ENCODE peak calls at places on chromosomes 5 and 9, in five cellular contexts. Q is fibroblast of lung, D is uterus, R is A673, G is colonic mucosa. P is an unnamed sample. For H3K4me1, the result is how much of the 10 kb centered on the place peaks cover.

GRCh38 chr5:126370796-126371718 is 52.2 kb upstream of the GRAMD2B start:
- DNase-seq in Q (peak), D (no peak), R (no peak), G (peak), P (no peak)

GRCh38 chr5:112637343-112637742 is 100.3 kb upstream of the APC start:
- DNase-seq in Q (no peak), D (no peak), R (no peak), G (no peak), P (no peak)

GRCh38 chr5:115738807-115739206 is 77.7 kb downstream of the CDO1 start:
- DNase-seq in Q (no peak), D (no peak), R (no peak), G (no peak), P (no peak)

GRCh38 chr5:174078416-174078815 is 32.9 kb downstream of the NSG2 start:
- DNase-seq in Q (no peak), D (no peak), R (no peak), G (no peak), P (no peak)

GRCh38 chr5:58094031-58094430 is 365.9 kb downstream of the PLK2 start:
- DNase-seq in Q (no peak), D (no peak), R (no peak), G (no peak), P (no peak)

GRCh38 chr5:73591102-73591695 is 25.7 kb downstream of the UTP15 start:
- DNase-seq in Q (peak), D (peak), R (peak), G (peak), P (peak)

GRCh38 chr9:135224921-135225541 is 137.6 kb downstream of the OLFM1 start:
- DNase-seq in Q (no peak), D (no peak), R (peak), G (no peak), P (no peak)

GRCh38 chr5:2748841-2749513 is 2.5 kb downstream of the IRX2 start:
- DNase-seq in Q (no peak), D (no peak), R (no peak), G (no peak), P (no peak)

GRCh38 chr5:140753561-140753960 is 32.4 kb upstream of the PCDHA1 start:
- DNase-seq in Q (no peak), D (no peak), R (no peak), G (no peak), P (no peak)

GRCh38 chr5:132386644-132387286 is 17.3 kb downstream of the SLC22A5 start:
- DNase-seq in Q (peak), D (peak), R (peak), G (peak), P (peak)

GRCh38 chr5:6713274-6714181 is at the start of gene TENT4A:
- DNase-seq in Q (peak), D (peak), R (no peak), G (peak), P (no peak)

GRCh38 chr5:1325191-1325741 is 19.6 kb downstream of the CLPTM1L start:
- DNase-seq in Q (no peak), D (no peak), R (no peak), G (no peak), P (no peak)

GRCh38 chr9:104876587-104876986 is 51.4 kb downstream of the ABCA1 start:
- DNase-seq in Q (no peak), D (no peak), R (no peak), G (no peak), P (no peak)
- H3K4me1 ChIP-seq in Q (under half), D (under half), R (under half), G (under half), P (under half)

DNA sequence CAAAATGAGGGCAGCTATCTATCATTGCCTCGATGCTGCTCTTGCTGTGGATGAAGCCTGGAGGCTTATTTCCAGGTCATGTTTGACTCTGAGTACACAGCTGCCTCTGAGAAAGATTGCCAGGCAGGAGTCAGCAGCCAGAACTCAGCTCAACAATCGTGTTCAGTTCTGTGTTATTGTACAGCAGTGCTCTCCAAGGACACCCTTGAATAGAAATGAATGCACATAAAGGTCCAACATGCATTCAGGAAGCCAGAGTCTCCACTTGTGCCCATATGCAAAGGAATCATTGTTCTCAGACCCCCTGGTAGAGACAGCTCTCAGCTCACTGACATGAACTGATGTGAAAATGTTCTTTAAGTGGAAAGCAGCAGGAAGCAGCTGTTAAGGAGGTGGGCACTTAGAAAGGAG is 61.7 kb upstream of the ZFR start:
- DNase-seq in Q (no peak), D (no peak), R (peak), G (no peak), P (no peak)
- H3K4me3 ChIP-seq in Q (peak), D (no peak), R (no peak), G (no peak), P (no peak)

DNA sequence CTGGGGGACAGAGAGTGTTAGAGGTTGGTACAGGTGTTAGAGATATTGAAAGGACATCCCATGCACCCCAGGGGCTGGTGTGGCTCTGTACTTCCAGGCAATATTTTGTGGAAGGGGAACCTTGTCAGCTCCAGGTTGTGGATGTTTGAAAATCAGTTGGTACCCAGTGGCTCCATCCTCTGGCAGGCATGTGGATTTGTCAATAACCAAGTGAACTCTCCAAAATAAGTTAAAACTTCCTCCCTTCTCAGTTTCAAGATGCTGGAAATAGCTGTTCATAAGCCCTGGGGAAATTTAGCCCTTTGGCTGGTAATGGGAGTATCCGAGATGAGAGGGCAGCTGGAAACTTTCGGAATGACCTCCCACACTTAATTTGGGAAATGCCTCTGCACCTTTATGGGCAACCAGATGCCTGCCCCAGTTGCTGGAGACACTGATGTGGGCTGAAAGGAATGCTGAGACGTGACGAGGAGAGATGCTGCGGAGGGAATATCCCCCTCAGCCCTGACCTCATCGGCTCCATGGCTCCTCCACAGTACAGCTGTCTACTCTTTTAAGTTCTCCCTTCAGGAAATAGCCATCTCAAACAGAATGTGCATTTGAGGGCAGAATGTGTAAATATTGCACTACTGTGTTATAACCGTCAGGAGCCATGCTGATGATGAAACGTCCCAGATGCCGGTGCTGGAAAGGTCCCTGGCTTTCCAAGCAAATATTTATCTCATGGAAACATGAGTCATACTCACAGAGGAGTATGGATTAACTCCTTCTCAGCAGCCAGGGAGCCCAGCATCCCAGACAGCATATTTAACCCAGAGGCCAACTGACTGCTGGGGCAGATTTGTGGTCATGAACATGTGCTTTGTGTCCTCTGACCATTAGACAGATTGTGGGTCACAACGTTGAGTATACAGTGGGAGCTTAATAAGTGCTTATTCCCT is 29.5 kb downstream of the TGFBI start:
- DNase-seq in Q (peak), D (peak), R (peak), G (peak), P (no peak)
- H3K4me1 ChIP-seq in Q (under half), D (under half), R (under half), G (under half), P (under half)

GRCh38 chr9:682633-683508 is 158.6 kb upstream of the DMRT1 start:
- DNase-seq in Q (peak), D (no peak), R (no peak), G (peak), P (no peak)

GRCh38 chr9:683509-684021 is 157.9 kb upstream of the DMRT1 start:
- DNase-seq in Q (no peak), D (no peak), R (no peak), G (no peak), P (no peak)

GRCh38 chr9:684055-684949 is 157.2 kb upstream of the DMRT1 start:
- DNase-seq in Q (peak), D (no peak), R (peak), G (no peak), P (peak)

GRCh38 chr9:686381-686813 is 155.1 kb upstream of the DMRT1 start:
- DNase-seq in Q (peak), D (no peak), R (no peak), G (no peak), P (no peak)

DNA sequence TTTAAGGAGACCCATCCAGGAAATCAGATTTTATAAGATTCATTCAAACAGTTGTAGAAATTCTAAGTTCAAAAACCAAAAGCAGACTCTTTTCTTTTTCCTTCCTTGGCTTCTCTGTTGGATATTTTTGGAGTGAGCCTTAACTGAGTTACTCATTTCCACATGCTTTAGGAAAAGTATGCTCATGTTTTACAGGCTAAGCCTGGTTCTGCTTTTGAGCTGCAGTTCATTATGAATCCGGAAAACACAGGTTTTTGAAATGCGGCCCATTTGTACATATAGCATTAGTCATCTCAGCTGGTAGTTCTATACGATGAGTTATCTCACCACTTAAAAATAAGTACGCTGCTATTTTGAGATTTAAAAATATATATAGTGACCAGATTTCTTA is 156.6 kb upstream of the DMRT1 start:
- DNase-seq in Q (peak), D (no peak), R (peak), G (no peak), P (no peak)
- H3K4me3 ChIP-seq in Q (peak), D (peak), R (peak), G (no peak), P (no peak)

DNA sequence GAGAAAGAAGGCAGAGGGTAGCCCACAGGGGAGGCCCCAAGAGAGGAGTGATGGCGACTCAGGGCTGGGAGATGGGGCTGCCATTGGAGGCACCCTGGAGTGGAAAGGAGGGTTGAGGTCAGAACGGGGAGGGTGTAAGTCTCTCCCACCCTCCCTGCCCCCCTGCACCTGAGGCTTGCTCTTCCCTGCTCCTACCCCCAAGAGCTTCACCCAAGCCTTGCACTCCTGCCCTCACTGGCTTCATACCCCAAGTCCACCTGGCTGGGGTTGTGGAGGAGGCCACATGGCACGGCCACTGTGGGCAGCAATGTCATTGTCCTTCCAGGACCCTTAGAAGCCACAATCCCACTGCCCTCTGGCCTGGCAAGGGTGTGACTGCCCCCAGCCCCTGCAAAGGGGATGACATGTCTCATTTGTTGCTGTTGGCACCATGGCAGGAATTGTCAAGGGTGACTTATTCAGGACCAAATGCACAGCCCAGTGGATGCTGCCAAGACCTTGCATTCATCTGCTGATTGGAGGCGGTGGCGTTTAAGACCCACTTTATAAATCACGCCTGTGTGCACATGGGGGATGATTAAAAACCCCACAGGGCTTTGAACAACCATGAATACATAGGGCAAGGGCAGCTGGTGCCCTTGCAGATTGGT is 47.6 kb upstream of the RNU6ATAC start:
- DNase-seq in Q (no peak), D (no peak), R (no peak), G (no peak), P (no peak)
- H3K4me1 ChIP-seq in Q (under half), D (under half), R (under half), G (under half), P (under half)

GRCh38 chr9:109110326-109111014 is 9.3 kb downstream of the TMEM245 start:
- DNase-seq in Q (peak), D (no peak), R (no peak), G (no peak), P (peak)

GRCh38 chr9:109107402-109108240 is 12.1 kb downstream of the TMEM245 start:
- DNase-seq in Q (peak), D (no peak), R (no peak), G (no peak), P (no peak)

GRCh38 chr9:109113239-109113638 is 6.5 kb downstream of the TMEM245 start:
- DNase-seq in Q (no peak), D (no peak), R (no peak), G (no peak), P (no peak)

GRCh38 chr9:109108318-109108717 is 11.4 kb downstream of the TMEM245 start:
- DNase-seq in Q (peak), D (no peak), R (no peak), G (no peak), P (no peak)

GRCh38 chr9:109109962-109110325 is 9.8 kb downstream of the TMEM245 start:
- DNase-seq in Q (peak), D (no peak), R (no peak), G (no peak), P (no peak)
- H3K4me3 ChIP-seq in Q (no peak), D (no peak), R (no peak), G (no peak), P (no peak)

DNA sequence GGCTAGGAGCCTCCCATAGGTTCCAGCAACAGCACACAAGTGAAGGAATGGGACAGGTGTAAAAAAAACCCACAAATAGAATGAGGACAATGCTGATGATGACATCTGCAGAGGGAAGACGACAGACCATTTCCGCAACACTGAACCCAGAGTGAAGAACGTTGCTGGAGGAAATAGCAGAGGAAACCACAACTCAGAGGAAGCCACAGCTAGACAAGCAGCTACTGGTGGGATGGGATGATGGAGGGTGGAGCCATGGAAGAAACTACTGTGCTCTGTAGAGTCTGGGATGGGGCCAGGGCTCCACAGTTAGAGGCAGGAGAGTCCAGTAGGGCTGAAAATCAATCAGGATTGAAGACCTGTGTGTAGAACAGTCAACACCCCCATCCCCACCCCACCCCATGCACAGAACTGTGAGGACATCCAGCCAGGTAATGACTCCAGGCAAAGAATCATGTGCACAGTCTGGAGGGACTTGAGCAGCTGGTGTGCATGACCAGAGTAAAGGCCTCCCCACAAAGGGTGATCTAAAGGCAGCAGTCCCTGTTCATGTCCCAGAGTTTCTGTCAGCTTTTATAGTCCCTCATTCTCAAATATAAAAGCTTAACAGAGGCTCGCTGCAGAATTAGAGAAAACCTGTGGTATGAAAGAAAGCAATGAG is 65.2 kb upstream of the SPIN1 start:
- DNase-seq in Q (peak), D (no peak), R (no peak), G (peak), P (no peak)
- H3K4me1 ChIP-seq in Q (under half), D (under half), R (under half), G (under half), P (under half)

GRCh38 chr9:113568081-113568435 is 104.5 kb downstream of the RGS3 start:
- DNase-seq in Q (no peak), D (no peak), R (no peak), G (no peak), P (no peak)

GRCh38 chr9:113564804-113565237 is 101.3 kb downstream of the RGS3 start:
- DNase-seq in Q (peak), D (peak), R (peak), G (peak), P (no peak)

GRCh38 chr9:113566011-113566711 is 102.6 kb downstream of the RGS3 start:
- DNase-seq in Q (no peak), D (peak), R (no peak), G (no peak), P (no peak)

GRCh38 chr9:113567361-113568080 is 104.0 kb downstream of the RGS3 start:
- DNase-seq in Q (no peak), D (peak), R (no peak), G (no peak), P (no peak)

DNA sequence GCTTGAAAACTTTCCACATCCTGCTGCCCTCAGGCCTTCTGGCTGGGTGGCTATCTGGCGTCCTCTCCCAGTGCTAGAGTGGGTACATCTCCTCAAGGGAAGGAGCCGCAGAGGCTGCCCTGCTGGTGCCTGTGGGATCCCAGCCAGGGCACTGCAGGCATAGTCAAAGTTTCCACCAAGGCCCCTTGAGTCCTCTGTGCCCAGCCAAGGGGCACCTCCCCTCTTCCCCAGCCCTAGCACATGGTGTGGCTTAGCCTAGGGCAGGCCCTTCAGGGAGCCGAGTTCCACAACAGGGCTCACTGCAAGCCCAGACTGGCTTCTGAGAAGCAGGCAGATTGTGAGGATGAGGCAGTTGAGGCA is 103.2 kb downstream of the RGS3 start:
- DNase-seq in Q (no peak), D (peak), R (no peak), G (no peak), P (no peak)
- H3K4me3 ChIP-seq in Q (peak), D (no peak), R (no peak), G (no peak), P (no peak)

GRCh38 chr5:175849153-175849552 is 22.2 kb upstream of the CPLX2 start:
- DNase-seq in Q (no peak), D (no peak), R (no peak), G (no peak), P (no peak)
- H3K4me1 ChIP-seq in Q (under half), D (under half), R (under half), G (under half), P (under half)

DNA sequence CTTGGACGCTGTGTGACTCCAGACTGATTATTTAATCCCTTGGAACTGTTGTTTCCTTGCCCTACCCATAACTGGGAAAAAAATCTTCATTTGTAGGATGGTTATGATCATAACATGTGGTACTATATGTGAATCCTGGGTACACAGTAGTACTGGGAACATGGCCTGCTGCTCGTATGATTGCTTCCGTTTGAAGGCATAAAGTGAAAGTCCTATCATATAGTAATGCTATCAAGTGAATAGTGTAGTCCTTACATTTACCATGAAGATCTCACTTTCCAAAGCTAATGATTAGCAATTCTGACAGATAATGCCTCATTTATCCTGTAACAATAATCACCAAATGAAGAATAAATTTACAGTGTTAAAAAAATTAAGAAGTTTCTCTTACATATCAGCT is 53.2 kb downstream of the MEF2C start:
- DNase-seq in Q (no peak), D (no peak), R (no peak), G (no peak), P (no peak)
- H3K4me3 ChIP-seq in Q (peak), D (no peak), R (no peak), G (no peak), P (no peak)